ENCODE peak calls at places on chromosomes 4 and X, in eight cellular contexts. One of them, this sample, is unnamed.

GRCh38 chr4:31655328-31655727 is 935.2 kb downstream of the PCDH7 start:
- DNase-seq in OCI-LY7: no peak
- DNase-seq in uterus: no peak
- DNase-seq in right lobe of liver: no peak
- DNase-seq in endodermal cell: no peak
- DNase-seq in GM23338: no peak
- DNase-seq in PC-3: peak
- DNase-seq in CD8-positive, alpha-beta T cell: no peak
- DNase-seq in this sample: no peak

GRCh38 chrX:23783569-23784486 is 855 bp downstream of the SAT1 start:
- DNase-seq in OCI-LY7: peak
- DNase-seq in GM23338: no peak
- DNase-seq in endodermal cell: peak
- DNase-seq in right lobe of liver: no peak
- DNase-seq in CD8-positive, alpha-beta T cell: no peak
- DNase-seq in uterus: no peak
- DNase-seq in PC-3: peak
- DNase-seq in this sample: no peak

GRCh38 chr4:143693856-143694255 is 6.6 kb downstream of the FREM3 start:
- DNase-seq in uterus: no peak
- DNase-seq in PC-3: no peak
- DNase-seq in OCI-LY7: no peak
- DNase-seq in right lobe of liver: no peak
- DNase-seq in CD8-positive, alpha-beta T cell: no peak
- DNase-seq in endodermal cell: no peak
- DNase-seq in GM23338: no peak
- DNase-seq in this sample: no peak

GRCh38 chr4:154208424-154208823 is 283.2 kb downstream of the DCHS2 start:
- DNase-seq in CD8-positive, alpha-beta T cell: no peak
- DNase-seq in right lobe of liver: no peak
- DNase-seq in OCI-LY7: no peak
- DNase-seq in PC-3: peak
- DNase-seq in uterus: no peak
- DNase-seq in GM23338: peak
- DNase-seq in endodermal cell: peak
- DNase-seq in this sample: no peak

GRCh38 chr4:121155893-121156292 is 8.2 kb downstream of the TNIP3 start:
- DNase-seq in OCI-LY7: no peak
- DNase-seq in CD8-positive, alpha-beta T cell: no peak
- DNase-seq in GM23338: no peak
- DNase-seq in PC-3: peak
- DNase-seq in endodermal cell: no peak
- DNase-seq in right lobe of liver: no peak
- DNase-seq in uterus: no peak
- DNase-seq in this sample: peak

GRCh38 chr4:174808836-174809235 is 20.2 kb downstream of the GLRA3 start:
- DNase-seq in GM23338: no peak
- DNase-seq in right lobe of liver: no peak
- DNase-seq in uterus: no peak
- DNase-seq in PC-3: peak
- DNase-seq in endodermal cell: no peak
- DNase-seq in OCI-LY7: no peak
- DNase-seq in CD8-positive, alpha-beta T cell: no peak
- DNase-seq in this sample: no peak

GRCh38 chr4:186722856-186723206 is 825 bp downstream of the FAT1 start:
- DNase-seq in PC-3: peak
- DNase-seq in uterus: no peak
- DNase-seq in right lobe of liver: no peak
- DNase-seq in OCI-LY7: no peak
- DNase-seq in endodermal cell: no peak
- DNase-seq in GM23338: no peak
- DNase-seq in CD8-positive, alpha-beta T cell: no peak
- DNase-seq in this sample: no peak

GRCh38 chrX:10126044-10126443 is 30.7 kb upstream of the CLCN4 start:
- DNase-seq in PC-3: no peak
- DNase-seq in CD8-positive, alpha-beta T cell: no peak
- DNase-seq in right lobe of liver: no peak
- DNase-seq in GM23338: no peak
- DNase-seq in uterus: no peak
- DNase-seq in OCI-LY7: no peak
- DNase-seq in endodermal cell: no peak
- DNase-seq in this sample: no peak

GRCh38 chrX:3176439-3176820 is 135.2 kb downstream of the ARSF start:
- DNase-seq in uterus: no peak
- DNase-seq in right lobe of liver: no peak
- DNase-seq in PC-3: no peak
- DNase-seq in GM23338: no peak
- DNase-seq in OCI-LY7: no peak
- DNase-seq in endodermal cell: no peak
- DNase-seq in CD8-positive, alpha-beta T cell: no peak
- DNase-seq in this sample: peak

GRCh38 chr4:6617246-6617645 is 23.2 kb upstream of the MRFAP1 start:
- DNase-seq in PC-3: no peak
- DNase-seq in uterus: no peak
- DNase-seq in right lobe of liver: no peak
- DNase-seq in OCI-LY7: no peak
- DNase-seq in endodermal cell: no peak
- DNase-seq in GM23338: no peak
- DNase-seq in CD8-positive, alpha-beta T cell: no peak
- DNase-seq in this sample: no peak

GRCh38 chr4:158826882-158827281 is 58.1 kb downstream of the FNIP2 start:
- DNase-seq in endodermal cell: no peak
- DNase-seq in GM23338: no peak
- DNase-seq in right lobe of liver: peak
- DNase-seq in PC-3: peak
- DNase-seq in OCI-LY7: no peak
- DNase-seq in CD8-positive, alpha-beta T cell: no peak
- DNase-seq in uterus: no peak
- DNase-seq in this sample: no peak

GRCh38 chr4:742742-743311 is 37.2 kb downstream of the PCGF3 start:
- DNase-seq in PC-3: peak
- DNase-seq in endodermal cell: peak
- DNase-seq in right lobe of liver: peak
- DNase-seq in CD8-positive, alpha-beta T cell: peak
- DNase-seq in OCI-LY7: peak
- DNase-seq in GM23338: peak
- DNase-seq in uterus: peak
- DNase-seq in this sample: no peak

GRCh38 chrX:48468247-48468671 is 1.8 kb downstream of the SLC38A5 start:
- DNase-seq in right lobe of liver: no peak
- DNase-seq in endodermal cell: peak
- DNase-seq in OCI-LY7: peak
- DNase-seq in GM23338: peak
- DNase-seq in uterus: no peak
- DNase-seq in CD8-positive, alpha-beta T cell: no peak
- DNase-seq in PC-3: no peak
- DNase-seq in this sample: no peak

GRCh38 chr4:79585834-79586233 is 177.8 kb upstream of the GK2 start:
- DNase-seq in endodermal cell: peak
- DNase-seq in CD8-positive, alpha-beta T cell: no peak
- DNase-seq in GM23338: peak
- DNase-seq in PC-3: no peak
- DNase-seq in right lobe of liver: no peak
- DNase-seq in OCI-LY7: no peak
- DNase-seq in uterus: no peak
- DNase-seq in this sample: no peak

GRCh38 chrX:21838937-21839333 is 482 bp upstream of the MBTPS2 start:
- DNase-seq in PC-3: peak
- DNase-seq in right lobe of liver: no peak
- DNase-seq in uterus: no peak
- DNase-seq in CD8-positive, alpha-beta T cell: no peak
- DNase-seq in endodermal cell: no peak
- DNase-seq in OCI-LY7: peak
- DNase-seq in GM23338: no peak
- DNase-seq in this sample: no peak

GRCh38 chrX:27381419-27381818 is 81.7 kb downstream of the PPP4R3C start:
- DNase-seq in OCI-LY7: no peak
- DNase-seq in CD8-positive, alpha-beta T cell: no peak
- DNase-seq in PC-3: no peak
- DNase-seq in uterus: no peak
- DNase-seq in endodermal cell: no peak
- DNase-seq in right lobe of liver: no peak
- DNase-seq in GM23338: no peak
- DNase-seq in this sample: no peak

GRCh38 chrX:129557844-129558243 is 17.8 kb downstream of the OCRL start:
- DNase-seq in endodermal cell: no peak
- DNase-seq in OCI-LY7: no peak
- DNase-seq in PC-3: no peak
- DNase-seq in GM23338: no peak
- DNase-seq in CD8-positive, alpha-beta T cell: no peak
- DNase-seq in right lobe of liver: no peak
- DNase-seq in uterus: no peak
- DNase-seq in this sample: no peak

DNA sequence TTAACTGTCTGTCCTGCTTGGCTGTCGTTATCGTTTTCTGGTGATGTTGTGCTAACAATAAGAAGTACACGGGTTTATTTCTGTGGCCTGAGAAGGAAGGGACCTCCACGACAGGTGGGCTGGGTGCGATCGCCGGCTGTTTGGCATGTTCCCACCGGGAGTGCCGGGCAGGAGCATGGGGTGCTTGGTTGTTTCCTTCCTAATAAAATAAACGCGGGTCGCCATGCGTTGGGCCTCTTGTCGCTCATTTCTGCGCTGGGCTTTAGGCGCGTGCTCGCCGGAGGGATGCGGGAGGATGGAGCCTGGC is 711 bp upstream of the GDI1 start:
- DNase-seq in right lobe of liver: no peak
- DNase-seq in GM23338: no peak
- DNase-seq in endodermal cell: no peak
- DNase-seq in OCI-LY7: no peak
- DNase-seq in CD8-positive, alpha-beta T cell: no peak
- DNase-seq in uterus: no peak
- DNase-seq in PC-3: no peak
- DNase-seq in this sample: no peak
- H3K4me3 ChIP-seq in right lobe of liver: no peak
- H3K4me3 ChIP-seq in GM23338: peak
- H3K4me3 ChIP-seq in endodermal cell: no peak
- H3K4me3 ChIP-seq in OCI-LY7: peak
- H3K4me3 ChIP-seq in CD8-positive, alpha-beta T cell: no peak
- H3K4me3 ChIP-seq in uterus: peak
- H3K4me3 ChIP-seq in PC-3: peak
- H3K4me3 ChIP-seq in this sample: peak

DNA sequence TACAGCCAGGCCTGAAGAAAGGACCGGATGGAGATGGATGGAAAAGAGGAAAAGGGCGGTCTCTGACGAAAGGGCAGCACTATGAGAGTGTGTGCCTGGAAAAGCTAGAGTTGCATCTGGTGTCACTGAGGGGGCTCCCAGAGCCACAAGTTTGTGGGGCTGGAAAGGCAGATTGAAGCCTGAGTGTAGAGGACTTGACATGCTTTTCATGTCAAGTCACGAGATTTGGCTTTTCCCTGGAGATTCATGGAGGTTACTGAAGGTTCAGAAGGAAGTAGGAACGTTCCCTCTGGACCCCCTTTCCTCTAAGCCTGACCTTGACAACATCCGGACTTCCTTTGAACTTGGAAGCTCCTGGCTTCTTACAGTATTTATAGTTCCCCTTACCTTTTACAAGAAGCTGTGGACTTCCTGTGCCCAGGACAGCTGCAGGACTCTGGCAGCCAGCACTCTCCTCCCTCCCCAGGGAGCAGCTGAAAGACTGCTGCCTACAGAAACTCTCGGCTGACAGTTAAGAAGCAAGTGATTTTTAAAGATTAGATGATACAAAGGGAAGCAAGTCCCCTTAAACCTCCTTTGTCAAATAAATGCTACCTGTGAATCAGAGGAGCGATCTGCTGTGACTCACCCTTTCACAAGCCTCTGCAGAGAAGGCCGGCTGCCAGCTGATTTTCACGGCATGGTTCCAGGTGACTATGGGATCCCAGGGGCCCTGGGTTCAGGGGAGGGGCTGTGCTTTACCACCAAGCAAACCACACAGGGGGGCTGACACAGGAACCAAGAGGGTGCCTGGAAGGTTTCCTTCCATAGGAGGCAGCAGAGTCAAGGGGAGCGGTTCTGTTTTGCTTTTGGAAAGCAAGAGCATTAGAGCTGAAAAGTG is 72.9 kb upstream of the STIM2 start:
- DNase-seq in uterus: peak
- DNase-seq in right lobe of liver: no peak
- DNase-seq in PC-3: peak
- DNase-seq in GM23338: peak
- DNase-seq in CD8-positive, alpha-beta T cell: peak
- DNase-seq in endodermal cell: peak
- DNase-seq in OCI-LY7: peak
- DNase-seq in this sample: no peak
- TF ChIP-seq CTCF in uterus: no peak
- TF ChIP-seq CTCF in right lobe of liver: peak
- TF ChIP-seq CTCF in PC-3: peak
- TF ChIP-seq CTCF in GM23338: peak
- TF ChIP-seq CTCF in CD8-positive, alpha-beta T cell: peak
- TF ChIP-seq CTCF in endodermal cell: peak
- TF ChIP-seq CTCF in OCI-LY7: peak
- TF ChIP-seq CTCF in this sample: peak

DNA sequence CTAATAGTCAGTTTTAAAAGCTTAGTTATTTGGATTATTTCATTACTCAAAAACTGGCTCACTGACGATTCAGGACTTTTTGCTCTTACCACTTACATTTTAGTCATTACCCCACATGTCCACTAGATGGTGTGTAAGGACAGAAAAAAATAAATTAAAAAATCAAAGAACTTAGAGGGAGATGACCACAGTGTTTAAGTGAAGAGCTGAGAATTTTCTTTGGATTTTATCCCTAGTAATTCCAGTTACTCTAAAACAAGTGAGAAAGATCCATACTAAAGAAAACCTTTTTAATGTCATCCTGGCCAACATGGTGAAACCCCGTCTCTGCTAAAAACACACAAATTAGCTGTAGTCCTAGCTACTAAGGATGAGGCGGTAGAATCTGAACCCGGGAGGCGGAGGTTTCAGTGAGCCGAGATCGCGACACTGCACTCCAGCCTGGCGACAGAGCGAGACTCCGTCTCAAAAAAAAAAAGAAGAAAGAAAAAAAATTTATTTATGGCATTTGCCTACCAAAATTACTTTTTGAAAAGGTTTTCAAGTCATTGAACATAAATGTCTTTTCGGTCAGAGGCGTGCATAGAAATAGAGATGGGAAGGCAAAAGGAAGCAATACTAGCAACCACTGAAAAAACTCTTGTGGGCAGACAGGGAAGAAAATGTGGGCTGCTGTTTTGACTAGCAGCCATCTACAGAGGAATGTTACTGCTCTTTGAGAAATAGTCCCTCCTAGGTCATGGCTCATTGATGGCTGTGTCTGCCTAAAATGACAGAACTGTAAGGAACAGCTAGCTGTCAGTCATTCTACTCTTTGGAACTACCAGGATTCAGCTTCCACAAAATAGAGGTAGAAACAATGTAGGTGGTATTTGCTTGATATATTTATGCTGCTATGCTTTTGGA is 26.6 kb upstream of the TMPRSS11B start:
- DNase-seq in right lobe of liver: no peak
- DNase-seq in uterus: no peak
- DNase-seq in CD8-positive, alpha-beta T cell: no peak
- DNase-seq in GM23338: peak
- DNase-seq in PC-3: peak
- DNase-seq in endodermal cell: peak
- DNase-seq in OCI-LY7: peak
- DNase-seq in this sample: peak
- H3K4me3 ChIP-seq in right lobe of liver: no peak
- H3K4me3 ChIP-seq in uterus: peak
- H3K4me3 ChIP-seq in CD8-positive, alpha-beta T cell: no peak
- H3K4me3 ChIP-seq in GM23338: peak
- H3K4me3 ChIP-seq in PC-3: peak
- H3K4me3 ChIP-seq in endodermal cell: peak
- H3K4me3 ChIP-seq in OCI-LY7: peak
- H3K4me3 ChIP-seq in this sample: peak

GRCh38 chr4:83455300-83456183 is at the start of the genes HELQ and MRPS18C:
- DNase-seq in uterus: peak
- DNase-seq in right lobe of liver: peak
- DNase-seq in PC-3: peak
- DNase-seq in GM23338: peak
- DNase-seq in CD8-positive, alpha-beta T cell: peak
- DNase-seq in endodermal cell: peak
- DNase-seq in OCI-LY7: peak
- DNase-seq in this sample: peak
- TF ChIP-seq CTCF in uterus: peak
- TF ChIP-seq CTCF in right lobe of liver: peak
- TF ChIP-seq CTCF in PC-3: no peak
- TF ChIP-seq CTCF in GM23338: peak
- TF ChIP-seq CTCF in CD8-positive, alpha-beta T cell: no peak
- TF ChIP-seq CTCF in endodermal cell: peak
- TF ChIP-seq CTCF in OCI-LY7: peak
- TF ChIP-seq CTCF in this sample: peak

This sample was measured in AG09309.